ENCODE peak calls at places on chromosome 3, in seven cellular contexts. T, H, R, Q, G, E and F are unnamed samples.

GRCh38 chr3:31880020-31880419 is 101.0 kb downstream of the OSBPL10 start:
- DNase-seq in T (no peak), H (no peak), R (no peak), Q (no peak), G (no peak), E (peak), F (no peak)

GRCh38 chr3:13023251-13024055 is 49.8 kb downstream of the IQSEC1 start:
- DNase-seq in T (no peak), H (no peak), R (no peak), Q (peak), G (no peak), E (no peak), F (no peak)

GRCh38 chr3:59573911-59574310 is 524.1 kb upstream of the CFAP20DC start:
- DNase-seq in T (no peak), H (no peak), R (no peak), Q (peak), G (no peak), E (peak), F (no peak)

GRCh38 chr3:52120576-52121458 is 33.4 kb downstream of the POC1A start:
- DNase-seq in T (no peak), H (no peak), R (no peak), Q (no peak), G (no peak), E (peak), F (no peak)

GRCh38 chr3:144437989-144438388 is 466.4 kb downstream of the DIPK2A start:
- DNase-seq in T (no peak), H (no peak), R (no peak), Q (no peak), G (no peak), E (no peak), F (no peak)

GRCh38 chr3:141050576-141050912 is 603 bp upstream of the SPSB4 start:
- DNase-seq in T (peak), H (no peak), R (no peak), Q (no peak), G (no peak), E (no peak), F (no peak)

GRCh38 chr3:47016934-47017435 is 37.5 kb downstream of the NBEAL2 start:
- DNase-seq in T (peak), H (no peak), R (no peak), Q (no peak), G (no peak), E (peak), F (no peak)

GRCh38 chr3:159077860-159078259 is 276.0 kb downstream of the MFSD1 start:
- DNase-seq in T (no peak), H (no peak), R (no peak), Q (peak), G (no peak), E (peak), F (no peak)

GRCh38 chr3:179929091-179929529 is 107.6 kb downstream of the PEX5L start:
- DNase-seq in T (peak), H (no peak), R (peak), Q (peak), G (peak), E (peak), F (no peak)

GRCh38 chr3:134965849-134966248 is 170.8 kb downstream of the EPHB1 start:
- DNase-seq in T (no peak), H (no peak), R (no peak), Q (no peak), G (no peak), E (no peak), F (peak)

GRCh38 chr3:123130079-123130726 is 63.4 kb downstream of the PDIA5 start:
- DNase-seq in T (no peak), H (no peak), R (no peak), Q (no peak), G (no peak), E (no peak), F (no peak)

GRCh38 chr3:29245441-29245840 is 35.4 kb upstream of the RBMS3 start:
- DNase-seq in T (no peak), H (no peak), R (no peak), Q (no peak), G (no peak), E (no peak), F (no peak)

GRCh38 chr3:112632596-112632995 is 8.3 kb downstream of the CCDC80 start:
- DNase-seq in T (no peak), H (no peak), R (no peak), Q (no peak), G (no peak), E (no peak), F (no peak)

GRCh38 chr3:196159952-196160804 is 51.0 kb downstream of the ZDHHC19 start:
- DNase-seq in T (peak), H (no peak), R (no peak), Q (peak), G (no peak), E (peak), F (no peak)

GRCh38 chr3:50272911-50273688 is 4.2 kb downstream of the SEMA3B start:
- DNase-seq in T (peak), H (peak), R (peak), Q (peak), G (peak), E (peak), F (no peak)

GRCh38 chr3:148329481-148330220 is 368.1 kb upstream of the AGTR1 start:
- DNase-seq in T (no peak), H (no peak), R (no peak), Q (no peak), G (no peak), E (peak), F (no peak)

GRCh38 chr3:79414821-79415220 is 353.0 kb downstream of the ROBO1 start:
- DNase-seq in T (no peak), H (no peak), R (no peak), Q (peak), G (no peak), E (no peak), F (no peak)

GRCh38 chr3:52317601-52318000 is 1.5 kb downstream of the DNAH1 start:
- DNase-seq in T (peak), H (peak), R (peak), Q (no peak), G (peak), E (peak), F (no peak)

GRCh38 chr3:191330309-191330712 is at the start of gene UTS2B:
- DNase-seq in T (no peak), H (no peak), R (no peak), Q (peak), G (no peak), E (peak), F (no peak)

GRCh38 chr3:128273116-128273840 is 120.0 kb downstream of the EEFSEC start:
- DNase-seq in T (no peak), H (no peak), R (no peak), Q (no peak), G (no peak), E (no peak), F (peak)

GRCh38 chr3:144127700-144128099 is 156.1 kb downstream of the DIPK2A start:
- DNase-seq in T (no peak), H (no peak), R (no peak), Q (no peak), G (no peak), E (no peak), F (no peak)

GRCh38 chr3:63863150-63864007 is at the start of the genes ATXN7 and THOC7:
- DNase-seq in T (peak), H (no peak), R (peak), Q (peak), G (peak), E (peak), F (no peak)

GRCh38 chr3:98903099-98903498 is 1.6 kb upstream of the DCBLD2 start:
- DNase-seq in T (no peak), H (no peak), R (no peak), Q (no peak), G (no peak), E (peak), F (no peak)

GRCh38 chr3:58563386-58564035 is 13.7 kb downstream of the FAM107A start:
- DNase-seq in T (no peak), H (no peak), R (no peak), Q (peak), G (no peak), E (peak), F (peak)

GRCh38 chr3:126134219-126134975 is 46.0 kb downstream of the ALDH1L1 start:
- DNase-seq in T (peak), H (peak), R (peak), Q (peak), G (peak), E (peak), F (peak)

GRCh38 chr3:189683576-189684255 is 52.5 kb downstream of the TP63 start:
- DNase-seq in T (no peak), H (no peak), R (no peak), Q (peak), G (no peak), E (no peak), F (no peak)

GRCh38 chr3:193574488-193575072 is 18.4 kb upstream of the OPA1 start:
- DNase-seq in T (no peak), H (no peak), R (no peak), Q (no peak), G (no peak), E (peak), F (no peak)